ENCODE peak calls at places on chromosomes 13 and 19, in seven cellular contexts. One of them, this sample, is unnamed.

GRCh38 chr13:112771877-112772538 is 82.2 kb downstream of the ATP11A start:
- DNase-seq in AG04450: no peak
- DNase-seq in lung: no peak
- DNase-seq in brain microvascular endothelial cell: no peak
- DNase-seq in right atrium auricular region: no peak
- DNase-seq in endothelial cell: no peak
- DNase-seq in psoas muscle: no peak
- DNase-seq in this sample: no peak

GRCh38 chr19:23071087-23071511 is 45.7 kb upstream of the ZNF730 start:
- DNase-seq in AG04450: no peak
- DNase-seq in lung: no peak
- DNase-seq in brain microvascular endothelial cell: peak
- DNase-seq in right atrium auricular region: peak
- DNase-seq in endothelial cell: no peak
- DNase-seq in psoas muscle: peak
- DNase-seq in this sample: no peak

GRCh38 chr13:71316964-71317363 is 550.0 kb downstream of the DACH1 start:
- DNase-seq in AG04450: no peak
- DNase-seq in lung: no peak
- DNase-seq in brain microvascular endothelial cell: no peak
- DNase-seq in right atrium auricular region: no peak
- DNase-seq in endothelial cell: no peak
- DNase-seq in psoas muscle: no peak
- DNase-seq in this sample: no peak

GRCh38 chr13:52085416-52085815 is 43.5 kb downstream of the NEK5 start:
- DNase-seq in AG04450: peak
- DNase-seq in lung: no peak
- DNase-seq in brain microvascular endothelial cell: peak
- DNase-seq in right atrium auricular region: no peak
- DNase-seq in endothelial cell: no peak
- DNase-seq in psoas muscle: no peak
- DNase-seq in this sample: no peak

GRCh38 chr13:113458218-113459065 is 5.2 kb upstream of the ADPRHL1 start:
- DNase-seq in AG04450: peak
- DNase-seq in lung: no peak
- DNase-seq in brain microvascular endothelial cell: peak
- DNase-seq in right atrium auricular region: no peak
- DNase-seq in endothelial cell: peak
- DNase-seq in psoas muscle: no peak
- DNase-seq in this sample: no peak

GRCh38 chr19:29670255-29670654 is 5.0 kb downstream of the PLEKHF1 start:
- DNase-seq in AG04450: no peak
- DNase-seq in lung: no peak
- DNase-seq in brain microvascular endothelial cell: no peak
- DNase-seq in right atrium auricular region: no peak
- DNase-seq in endothelial cell: no peak
- DNase-seq in psoas muscle: no peak
- DNase-seq in this sample: no peak

GRCh38 chr13:110528371-110528770 is 33.2 kb downstream of the RAB20 start:
- DNase-seq in AG04450: no peak
- DNase-seq in lung: no peak
- DNase-seq in brain microvascular endothelial cell: peak
- DNase-seq in right atrium auricular region: no peak
- DNase-seq in endothelial cell: no peak
- DNase-seq in psoas muscle: no peak
- DNase-seq in this sample: no peak

GRCh38 chr19:32563761-32564160 is 17.2 kb upstream of the PDCD5 start:
- DNase-seq in AG04450: no peak
- DNase-seq in lung: no peak
- DNase-seq in brain microvascular endothelial cell: no peak
- DNase-seq in right atrium auricular region: no peak
- DNase-seq in endothelial cell: no peak
- DNase-seq in psoas muscle: no peak
- DNase-seq in this sample: no peak

GRCh38 chr19:14375055-14375581 is 6.1 kb upstream of the ADGRE5 start:
- DNase-seq in AG04450: no peak
- DNase-seq in lung: peak
- DNase-seq in brain microvascular endothelial cell: no peak
- DNase-seq in right atrium auricular region: no peak
- DNase-seq in endothelial cell: no peak
- DNase-seq in psoas muscle: peak
- DNase-seq in this sample: no peak

GRCh38 chr19:8663920-8664670 is 33.7 kb downstream of the NFILZ start:
- DNase-seq in AG04450: no peak
- DNase-seq in lung: no peak
- DNase-seq in brain microvascular endothelial cell: no peak
- DNase-seq in right atrium auricular region: no peak
- DNase-seq in endothelial cell: no peak
- DNase-seq in psoas muscle: no peak
- DNase-seq in this sample: no peak

GRCh38 chr13:21453352-21454089 is 5.6 kb downstream of the ZDHHC20 start:
- DNase-seq in AG04450: no peak
- DNase-seq in lung: no peak
- DNase-seq in brain microvascular endothelial cell: no peak
- DNase-seq in right atrium auricular region: no peak
- DNase-seq in endothelial cell: no peak
- DNase-seq in psoas muscle: no peak
- DNase-seq in this sample: no peak

GRCh38 chr13:32969516-32969941 is 46.7 kb upstream of the KL start:
- DNase-seq in AG04450: peak
- DNase-seq in lung: no peak
- DNase-seq in brain microvascular endothelial cell: peak
- DNase-seq in right atrium auricular region: peak
- DNase-seq in endothelial cell: no peak
- DNase-seq in psoas muscle: no peak
- DNase-seq in this sample: peak

GRCh38 chr19:1907563-1908363 is 2.6 kb downstream of the ADAT3 start:
- DNase-seq in AG04450: no peak
- DNase-seq in lung: peak
- DNase-seq in brain microvascular endothelial cell: no peak
- DNase-seq in right atrium auricular region: no peak
- DNase-seq in endothelial cell: no peak
- DNase-seq in psoas muscle: no peak
- DNase-seq in this sample: no peak

GRCh38 chr19:49564616-49565045 is 15.7 kb downstream of the NOSIP start:
- DNase-seq in AG04450: no peak
- DNase-seq in lung: no peak
- DNase-seq in brain microvascular endothelial cell: no peak
- DNase-seq in right atrium auricular region: no peak
- DNase-seq in endothelial cell: no peak
- DNase-seq in psoas muscle: no peak
- DNase-seq in this sample: no peak

GRCh38 chr13:36297259-36297599 is 385 bp downstream of the CCDC169 start:
- DNase-seq in AG04450: no peak
- DNase-seq in lung: no peak
- DNase-seq in brain microvascular endothelial cell: no peak
- DNase-seq in right atrium auricular region: no peak
- DNase-seq in endothelial cell: no peak
- DNase-seq in psoas muscle: no peak
- DNase-seq in this sample: peak

GRCh38 chr13:70960841-70961443 is 852.7 kb upstream of the KLHL1 start:
- DNase-seq in AG04450: no peak
- DNase-seq in lung: no peak
- DNase-seq in brain microvascular endothelial cell: peak
- DNase-seq in right atrium auricular region: no peak
- DNase-seq in endothelial cell: peak
- DNase-seq in psoas muscle: no peak
- DNase-seq in this sample: peak

GRCh38 chr13:59259416-59260000 is 904.2 kb downstream of the DIAPH3 start:
- DNase-seq in AG04450: no peak
- DNase-seq in lung: no peak
- DNase-seq in brain microvascular endothelial cell: no peak
- DNase-seq in right atrium auricular region: no peak
- DNase-seq in endothelial cell: no peak
- DNase-seq in psoas muscle: no peak
- DNase-seq in this sample: no peak

GRCh38 chr19:719081-719512 is 10.4 kb downstream of the PALM start:
- DNase-seq in AG04450: no peak
- DNase-seq in lung: no peak
- DNase-seq in brain microvascular endothelial cell: no peak
- DNase-seq in right atrium auricular region: peak
- DNase-seq in endothelial cell: no peak
- DNase-seq in psoas muscle: peak
- DNase-seq in this sample: no peak

GRCh38 chr19:46713781-46714522 is 3.0 kb downstream of the PRKD2 start:
- DNase-seq in AG04450: no peak
- DNase-seq in lung: peak
- DNase-seq in brain microvascular endothelial cell: peak
- DNase-seq in right atrium auricular region: peak
- DNase-seq in endothelial cell: peak
- DNase-seq in psoas muscle: peak
- DNase-seq in this sample: no peak

GRCh38 chr19:19279062-19279612 is 6.0 kb upstream of the TM6SF2 start:
- DNase-seq in AG04450: no peak
- DNase-seq in lung: no peak
- DNase-seq in brain microvascular endothelial cell: no peak
- DNase-seq in right atrium auricular region: no peak
- DNase-seq in endothelial cell: no peak
- DNase-seq in psoas muscle: no peak
- DNase-seq in this sample: no peak

GRCh38 chr13:106472621-106473020 is 62.8 kb downstream of the EFNB2 start:
- DNase-seq in AG04450: no peak
- DNase-seq in lung: no peak
- DNase-seq in brain microvascular endothelial cell: no peak
- DNase-seq in right atrium auricular region: no peak
- DNase-seq in endothelial cell: no peak
- DNase-seq in psoas muscle: no peak
- DNase-seq in this sample: no peak

GRCh38 chr19:32029235-32029634 is 316.2 kb upstream of the ZNF507 start:
- DNase-seq in AG04450: no peak
- DNase-seq in lung: no peak
- DNase-seq in brain microvascular endothelial cell: no peak
- DNase-seq in right atrium auricular region: no peak
- DNase-seq in endothelial cell: no peak
- DNase-seq in psoas muscle: no peak
- DNase-seq in this sample: no peak

GRCh38 chr13:47611664-47612288 is 389.3 kb downstream of the SUCLA2 start:
- DNase-seq in AG04450: peak
- DNase-seq in lung: no peak
- DNase-seq in brain microvascular endothelial cell: peak
- DNase-seq in right atrium auricular region: no peak
- DNase-seq in endothelial cell: no peak
- DNase-seq in psoas muscle: no peak
- DNase-seq in this sample: peak

GRCh38 chr19:39502640-39503417 is 4.1 kb downstream of the DLL3 start:
- DNase-seq in AG04450: no peak
- DNase-seq in lung: peak
- DNase-seq in brain microvascular endothelial cell: no peak
- DNase-seq in right atrium auricular region: no peak
- DNase-seq in endothelial cell: peak
- DNase-seq in psoas muscle: peak
- DNase-seq in this sample: no peak

GRCh38 chr13:64453831-64454230 is 2776.3 kb downstream of the PCDH9 start:
- DNase-seq in AG04450: no peak
- DNase-seq in lung: no peak
- DNase-seq in brain microvascular endothelial cell: no peak
- DNase-seq in right atrium auricular region: no peak
- DNase-seq in endothelial cell: no peak
- DNase-seq in psoas muscle: no peak
- DNase-seq in this sample: no peak

DNA sequence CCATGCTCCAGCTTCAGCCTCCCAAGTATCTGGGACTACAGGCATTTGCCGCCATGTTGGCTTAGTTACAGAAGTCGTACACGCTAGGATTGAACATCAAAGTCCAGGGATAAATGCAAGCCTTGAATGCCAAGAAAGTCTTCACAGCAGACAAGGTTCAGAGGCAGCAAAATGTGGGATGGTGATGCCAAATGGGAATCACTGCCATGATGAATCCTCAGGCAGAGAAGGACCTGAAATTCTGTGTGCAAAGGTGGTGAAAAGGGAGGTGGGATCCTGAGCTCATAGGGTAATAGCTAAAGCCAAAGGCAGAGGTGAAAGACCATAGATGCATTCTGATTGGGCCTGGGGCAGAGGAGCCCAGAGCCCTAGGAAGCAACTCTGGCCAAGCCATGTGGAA is 79.3 kb upstream of the STK24 start:
- DNase-seq in AG04450: no peak
- DNase-seq in lung: no peak
- DNase-seq in brain microvascular endothelial cell: no peak
- DNase-seq in right atrium auricular region: no peak
- DNase-seq in endothelial cell: no peak
- DNase-seq in psoas muscle: no peak
- DNase-seq in this sample: no peak
- TF ChIP-seq CTCF in AG04450: no peak
- TF ChIP-seq CTCF in lung: no peak
- TF ChIP-seq CTCF in brain microvascular endothelial cell: no peak
- TF ChIP-seq CTCF in right atrium auricular region: no peak
- TF ChIP-seq CTCF in endothelial cell: no peak
- TF ChIP-seq CTCF in psoas muscle: no peak
- TF ChIP-seq CTCF in this sample: no peak

DNA sequence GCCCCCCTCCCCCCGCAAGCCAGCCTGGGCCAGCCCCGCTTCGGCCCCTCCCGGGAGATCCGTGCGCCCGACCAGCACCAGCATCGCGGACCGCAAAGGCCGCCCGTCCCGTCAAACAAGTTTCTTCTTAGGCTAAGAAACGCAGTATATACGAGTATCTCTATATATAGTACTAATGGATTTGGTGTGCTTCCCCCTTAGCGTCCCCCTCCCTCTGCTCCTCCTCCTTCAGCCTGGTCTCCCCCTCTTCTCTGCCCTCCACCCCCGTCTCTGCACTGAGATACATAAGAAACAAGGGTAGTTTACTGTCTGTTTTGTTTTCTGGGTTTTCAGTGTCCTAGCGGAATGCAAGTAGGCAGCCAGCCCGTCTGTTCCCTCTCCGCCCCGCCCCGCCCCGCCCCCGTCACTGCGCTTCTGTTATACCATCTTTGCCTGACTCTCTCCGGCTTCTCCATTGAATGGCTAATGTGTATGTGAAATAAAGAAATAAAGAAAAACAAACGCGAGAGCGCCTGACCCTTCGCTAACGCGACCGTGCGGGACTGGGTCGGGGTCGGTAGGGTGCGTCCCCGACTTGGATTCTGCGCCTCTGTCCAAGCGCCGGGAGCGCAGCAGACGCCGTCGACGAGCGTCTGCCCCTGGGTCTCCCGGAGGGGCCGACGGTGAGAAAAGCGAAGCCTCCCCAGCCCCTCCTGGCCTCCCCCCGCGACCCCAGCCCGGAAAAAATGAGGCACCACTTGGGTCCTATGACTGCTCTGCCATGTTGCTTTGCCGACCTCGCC is 4.2 kb downstream of the LYL1 start:
- DNase-seq in AG04450: no peak
- DNase-seq in lung: no peak
- DNase-seq in brain microvascular endothelial cell: no peak
- DNase-seq in right atrium auricular region: no peak
- DNase-seq in endothelial cell: no peak
- DNase-seq in psoas muscle: no peak
- DNase-seq in this sample: no peak
- TF ChIP-seq CTCF in AG04450: no peak
- TF ChIP-seq CTCF in lung: no peak
- TF ChIP-seq CTCF in brain microvascular endothelial cell: no peak
- TF ChIP-seq CTCF in right atrium auricular region: no peak
- TF ChIP-seq CTCF in endothelial cell: no peak
- TF ChIP-seq CTCF in psoas muscle: no peak
- TF ChIP-seq CTCF in this sample: no peak

GRCh38 chr19:3302755-3303154 is 63.6 kb upstream of the NFIC start:
- DNase-seq in AG04450: no peak
- DNase-seq in lung: no peak
- DNase-seq in brain microvascular endothelial cell: no peak
- DNase-seq in right atrium auricular region: no peak
- DNase-seq in endothelial cell: no peak
- DNase-seq in psoas muscle: no peak
- DNase-seq in this sample: no peak
- TF ChIP-seq CTCF in AG04450: no peak
- TF ChIP-seq CTCF in lung: no peak
- TF ChIP-seq CTCF in brain microvascular endothelial cell: peak
- TF ChIP-seq CTCF in right atrium auricular region: no peak
- TF ChIP-seq CTCF in endothelial cell: no peak
- TF ChIP-seq CTCF in psoas muscle: no peak
- TF ChIP-seq CTCF in this sample: peak

GRCh38 chr13:56864451-56864850 is 276.3 kb upstream of the PRR20A start:
- DNase-seq in AG04450: no peak
- DNase-seq in lung: no peak
- DNase-seq in brain microvascular endothelial cell: no peak
- DNase-seq in right atrium auricular region: no peak
- DNase-seq in endothelial cell: no peak
- DNase-seq in psoas muscle: no peak
- DNase-seq in this sample: no peak
- TF ChIP-seq CTCF in AG04450: no peak
- TF ChIP-seq CTCF in lung: no peak
- TF ChIP-seq CTCF in brain microvascular endothelial cell: no peak
- TF ChIP-seq CTCF in right atrium auricular region: no peak
- TF ChIP-seq CTCF in endothelial cell: no peak
- TF ChIP-seq CTCF in psoas muscle: no peak
- TF ChIP-seq CTCF in this sample: no peak

This sample was measured in kidney epithelial cell.